ENCODE peak calls at places on chromosomes 2 and 18, in four cellular contexts. One of them, this sample, is unnamed.

GRCh38 chr18:30967701-30968100 is 74.8 kb downstream of the DSC3 start:
- DNase-seq in K562: no peak
- DNase-seq in GM12878: no peak
- DNase-seq in HepG2: no peak
- DNase-seq in this sample: no peak

GRCh38 chr2:36618381-36618780 is 20.4 kb upstream of the FEZ2 start:
- DNase-seq in HepG2: peak; percentile 83
- DNase-seq in GM12878: peak; percentile 35
- DNase-seq in K562: peak; percentile 80
- DNase-seq in this sample: peak; percentile 88

GRCh38 chr2:226411727-226412360 is 387.8 kb downstream of the IRS1 start:
- DNase-seq in GM12878: no peak
- DNase-seq in K562: no peak
- DNase-seq in HepG2: peak; percentile 95
- DNase-seq in this sample: peak; percentile 59

GRCh38 chr18:28961669-28962228 is 784.8 kb upstream of the CDH2 start:
- DNase-seq in HepG2: peak; percentile 36
- DNase-seq in K562: no peak
- DNase-seq in GM12878: no peak
- DNase-seq in this sample: peak; percentile 16

GRCh38 chr2:212398316-212398715 is 140.3 kb downstream of the ERBB4 start:
- DNase-seq in GM12878: no peak
- DNase-seq in K562: no peak
- DNase-seq in HepG2: no peak
- DNase-seq in this sample: no peak

GRCh38 chr2:65595641-65596040 is 163.2 kb upstream of the SPRED2 start:
- DNase-seq in K562: no peak
- DNase-seq in HepG2: no peak
- DNase-seq in GM12878: no peak
- DNase-seq in this sample: no peak

GRCh38 chr2:162327134-162327769 is 8.8 kb upstream of the IFIH1 start:
- DNase-seq in K562: peak; percentile 17
- DNase-seq in GM12878: no peak
- DNase-seq in HepG2: no peak
- DNase-seq in this sample: no peak

GRCh38 chr2:174729797-174730529 is 34.3 kb downstream of the CHRNA1 start:
- DNase-seq in GM12878: no peak
- DNase-seq in HepG2: no peak
- DNase-seq in K562: no peak
- DNase-seq in this sample: peak; percentile 11

GRCh38 chr2:229160180-229160579 is 110.9 kb downstream of the PID1 start:
- DNase-seq in GM12878: no peak
- DNase-seq in K562: no peak
- DNase-seq in HepG2: peak; percentile 74
- DNase-seq in this sample: no peak
- TF ChIP-seq CHD4 in GM12878: no peak
- TF ChIP-seq CHD4 in K562: no peak
- TF ChIP-seq CHD4 in HepG2: no peak
- TF ChIP-seq CHD4 in this sample: no peak

DNA sequence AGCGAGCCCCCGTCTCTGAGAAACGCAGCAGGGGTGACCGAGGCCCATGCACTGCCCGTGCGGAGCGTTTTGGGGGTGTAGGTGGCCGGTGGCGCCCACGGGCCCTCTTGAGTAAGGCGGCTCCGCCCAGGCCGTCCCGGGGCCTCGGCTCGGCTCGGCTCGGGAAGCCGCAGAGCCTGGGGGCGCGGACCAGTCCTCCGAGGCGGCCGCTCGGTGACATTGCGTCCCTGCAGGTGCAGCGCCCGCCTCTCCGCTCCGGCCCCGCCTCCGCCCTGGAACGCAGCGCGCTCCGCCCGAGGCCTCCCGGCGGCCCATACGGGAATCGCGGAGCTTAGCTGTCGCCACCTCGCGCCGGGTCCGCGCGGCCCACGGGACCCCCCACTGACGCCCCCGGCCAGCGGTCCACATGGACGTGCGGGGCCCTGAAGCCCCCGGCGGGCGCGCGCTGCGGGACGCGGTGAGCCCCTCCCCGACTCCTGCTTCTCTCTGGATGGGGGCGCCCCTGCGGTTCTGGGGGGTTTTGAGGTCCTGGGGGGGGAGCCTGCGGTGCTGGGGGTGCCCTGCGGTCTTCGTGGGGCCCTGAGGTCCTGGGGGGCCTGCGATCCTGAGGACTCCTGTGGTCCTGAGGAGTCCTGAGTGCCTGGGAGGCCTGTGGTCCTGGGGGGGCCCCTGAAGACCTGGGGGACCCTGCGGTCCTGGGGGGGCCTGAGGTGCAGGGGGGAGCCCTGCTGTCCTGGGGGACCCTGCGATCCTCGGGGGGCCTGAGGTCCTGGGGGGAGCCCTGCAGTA is at the start of gene HSBP1L1:
- DNase-seq in HepG2: peak; percentile 65
- DNase-seq in GM12878: no peak
- DNase-seq in K562: no peak
- DNase-seq in this sample: peak; percentile 57
- TF ChIP-seq RFX5 in HepG2: no peak
- TF ChIP-seq RFX5 in GM12878: no peak
- TF ChIP-seq RFX5 in K562: no peak
- TF ChIP-seq RFX5 in this sample: no peak

GRCh38 chr2:158142165-158142564 is 40.5 kb downstream of the UPP2 start:
- DNase-seq in HepG2: no peak
- DNase-seq in GM12878: no peak
- DNase-seq in K562: no peak
- DNase-seq in this sample: no peak

GRCh38 chr2:158140201-158140600 is 38.5 kb downstream of the UPP2 start:
- DNase-seq in K562: no peak
- DNase-seq in HepG2: no peak
- DNase-seq in GM12878: no peak
- DNase-seq in this sample: no peak

GRCh38 chr2:158142568-158143332 is 41.1 kb downstream of the UPP2 start:
- DNase-seq in GM12878: no peak
- DNase-seq in K562: peak; percentile 13
- DNase-seq in HepG2: no peak
- DNase-seq in this sample: no peak

GRCh38 chr2:158144914-158145625 is 43.4 kb downstream of the UPP2 start:
- DNase-seq in K562: peak; percentile 16
- DNase-seq in HepG2: no peak
- DNase-seq in GM12878: no peak
- DNase-seq in this sample: no peak
- TF ChIP-seq CHD4 in K562: no peak
- TF ChIP-seq CHD4 in HepG2: no peak
- TF ChIP-seq CHD4 in GM12878: no peak
- TF ChIP-seq CHD4 in this sample: no peak

GRCh38 chr18:7898181-7898580 is 331.1 kb downstream of the PTPRM start:
- DNase-seq in HepG2: no peak
- DNase-seq in GM12878: no peak
- DNase-seq in K562: no peak
- DNase-seq in this sample: no peak

GRCh38 chr18:7904529-7904928 is 337.4 kb downstream of the PTPRM start:
- DNase-seq in GM12878: no peak
- DNase-seq in HepG2: no peak
- DNase-seq in K562: no peak
- DNase-seq in this sample: peak; percentile 70

GRCh38 chr18:7899078-7899477 is 332.0 kb downstream of the PTPRM start:
- DNase-seq in GM12878: no peak
- DNase-seq in HepG2: no peak
- DNase-seq in K562: no peak
- DNase-seq in this sample: no peak

GRCh38 chr18:7901657-7902056 is 334.5 kb downstream of the PTPRM start:
- DNase-seq in HepG2: no peak
- DNase-seq in K562: no peak
- DNase-seq in GM12878: no peak
- DNase-seq in this sample: no peak

GRCh38 chr18:7902399-7902839 is 335.3 kb downstream of the PTPRM start:
- DNase-seq in K562: no peak
- DNase-seq in GM12878: no peak
- DNase-seq in HepG2: no peak
- DNase-seq in this sample: peak; percentile 55
- TF ChIP-seq RFX5 in K562: no peak
- TF ChIP-seq RFX5 in GM12878: no peak
- TF ChIP-seq RFX5 in HepG2: no peak
- TF ChIP-seq RFX5 in this sample: no peak

DNA sequence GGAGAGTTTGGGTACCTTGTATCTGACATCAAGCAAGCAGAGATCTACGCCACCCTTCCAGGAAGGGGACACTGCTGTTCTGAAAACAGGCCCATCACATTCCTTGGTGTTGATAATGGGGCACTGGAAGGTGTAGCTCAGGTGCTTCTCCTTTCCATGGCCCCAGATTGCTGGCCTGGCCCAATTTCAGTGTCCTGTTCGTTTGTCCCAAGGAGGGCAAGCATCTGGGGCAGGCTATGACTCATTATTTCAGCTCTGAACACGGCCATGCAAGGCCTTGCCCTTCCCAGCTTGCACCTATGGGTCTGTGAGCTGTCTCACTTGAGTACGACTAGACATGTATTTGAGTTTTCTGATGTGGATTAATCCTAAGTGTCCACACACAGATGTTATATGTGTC is 101.5 kb downstream of the FHOD3 start:
- DNase-seq in K562: no peak
- DNase-seq in HepG2: no peak
- DNase-seq in GM12878: no peak
- DNase-seq in this sample: no peak
- TF ChIP-seq CHD4 in K562: no peak
- TF ChIP-seq CHD4 in HepG2: no peak
- TF ChIP-seq CHD4 in GM12878: no peak
- TF ChIP-seq CHD4 in this sample: no peak